ENCODE peak calls at places on chromosome 2, in five cellular contexts. X, B, W, I and A are unnamed samples.

GRCh38 chr2:106105151-106105922 is 88.8 kb downstream of the UXS1 start:
- DNase-seq in W (no peak), I (no peak), B (no peak), X (no peak), A (no peak)

GRCh38 chr2:69789762-69790600 is 39.5 kb upstream of the GMCL1 start:
- DNase-seq in B (no peak), W (peak), I (no peak), X (no peak), A (no peak)

GRCh38 chr2:185608799-185609198 is 129.8 kb upstream of the FSIP2 start:
- DNase-seq in X (no peak), W (no peak), I (no peak), B (no peak), A (no peak)

GRCh38 chr2:96353032-96353561 is 17.5 kb downstream of the NCAPH start:
- DNase-seq in B (peak), X (no peak), W (peak), I (peak), A (no peak)

GRCh38 chr2:238691596-238692491 is 156.0 kb upstream of the TWIST2 start:
- DNase-seq in B (no peak), W (no peak), I (no peak), X (no peak), A (no peak)

GRCh38 chr2:6352247-6352646 is 513.5 kb downstream of the CMPK2 start:
- DNase-seq in B (no peak), W (no peak), X (no peak), I (no peak), A (no peak)

GRCh38 chr2:241813806-241814570 is 5.0 kb downstream of the NEU4 start:
- DNase-seq in X (no peak), W (no peak), B (no peak), I (no peak), A (peak)

GRCh38 chr2:110104025-110104771 is 11.4 kb downstream of the MALL start:
- DNase-seq in B (no peak), I (no peak), X (no peak), W (no peak), A (no peak)

GRCh38 chr2:240928476-240929363 is 22.6 kb downstream of the CROCC2 start:
- DNase-seq in B (no peak), I (no peak), W (no peak), X (no peak), A (no peak)

GRCh38 chr2:2660789-2661355 is 329.8 kb upstream of the MYT1L start:
- DNase-seq in B (no peak), X (no peak), W (no peak), I (no peak), A (no peak)

GRCh38 chr2:63189026-63189425 is 138.4 kb downstream of the OTX1 start:
- DNase-seq in X (no peak), W (peak), I (no peak), B (peak), A (no peak)

GRCh38 chr2:75098856-75099255 is 100.5 kb downstream of the TACR1 start:
- DNase-seq in B (peak), X (no peak), W (peak), I (no peak), A (no peak)

GRCh38 chr2:63465633-63466032 is 122.6 kb downstream of the WDPCP start:
- DNase-seq in W (peak), X (no peak), I (no peak), B (no peak), A (no peak)

GRCh38 chr2:203741566-203741965 is 35.1 kb downstream of the CD28 start:
- DNase-seq in I (no peak), B (no peak), W (no peak), X (no peak), A (no peak)